ENCODE peak calls at places on chromosomes 3 and 15, in ten cellular contexts. K is transverse colon, W is NT2/D1, Q is cardiac muscle cell, L is A549, F is ascending aorta, V is esophagus muscularis mucosa, H is stomach, M is ovary, T is IMR-90. C is an unnamed sample. For H3K4me1, the result is how much of the 10 kb centered on the place peaks cover.

GRCh38 chr3:185059766-185060165 is 93.1 kb downstream of the C3orf70 start:
- DNase-seq in M (no peak), T (no peak), Q (no peak), V (peak), F (no peak), L (no peak), W (no peak), K (no peak), H (no peak), C (no peak)

GRCh38 chr15:72365844-72366243 is 10.0 kb downstream of the HEXA start:
- DNase-seq in H (no peak), W (no peak), F (no peak), L (no peak), T (no peak), V (no peak), Q (no peak), M (no peak), K (peak), C (no peak)

GRCh38 chr3:162491957-162492356 is 995.3 kb downstream of the OTOL1 start:
- DNase-seq in F (no peak), W (no peak), V (no peak), T (peak), M (no peak), K (no peak), H (no peak), Q (peak), L (peak), C (no peak)

GRCh38 chr15:43516185-43516584 is 1.2 kb upstream of the MAP1A start:
- DNase-seq in K (no peak), W (no peak), H (no peak), F (peak), V (no peak), T (no peak), L (no peak), M (peak), Q (peak), C (peak)

GRCh38 chr3:4981688-4982494 is 2.7 kb downstream of the BHLHE40 start:
- DNase-seq in F (no peak), V (no peak), K (no peak), W (no peak), T (peak), Q (peak), H (no peak), L (peak), M (no peak), C (no peak)

GRCh38 chr15:29674661-29675533 is 147.4 kb downstream of the TJP1 start:
- DNase-seq in L (peak), V (no peak), W (peak), Q (peak), K (peak), F (peak), M (peak), T (peak), H (peak), C (peak)

GRCh38 chr3:10142707-10143560 is 1.4 kb downstream of the VHL start:
- DNase-seq in W (no peak), L (peak), H (peak), Q (peak), M (peak), F (no peak), T (no peak), K (no peak), V (no peak), C (no peak)

GRCh38 chr15:57427367-57427821 is 51.1 kb downstream of the CGNL1 start:
- DNase-seq in W (peak), L (peak), V (no peak), H (no peak), T (no peak), F (peak), M (no peak), K (peak), Q (peak), C (no peak)

GRCh38 chr3:108022316-108023150 is 68.3 kb downstream of the CD47 start:
- DNase-seq in W (no peak), L (no peak), K (no peak), Q (peak), M (no peak), V (no peak), H (no peak), F (no peak), T (no peak), C (peak)

GRCh38 chr15:34927726-34928125 is 41.8 kb downstream of the AQR start:
- DNase-seq in M (no peak), W (no peak), T (no peak), K (no peak), V (no peak), F (no peak), L (peak), H (no peak), Q (peak), C (no peak)

GRCh38 chr3:10162147-10162546 is 2.6 kb upstream of the IRAK2 start:
- DNase-seq in M (no peak), K (no peak), F (no peak), V (no peak), Q (no peak), T (no peak), W (no peak), L (no peak), H (no peak), C (no peak)

GRCh38 chr3:177810162-177810623 is 612.9 kb upstream of the TBL1XR1 start:
- DNase-seq in V (no peak), T (peak), W (no peak), K (no peak), M (no peak), F (no peak), L (peak), H (no peak), Q (peak), C (no peak)

GRCh38 chr15:70505411-70505919 is 257.9 kb downstream of the UACA start:
- DNase-seq in V (no peak), T (peak), L (peak), M (peak), K (no peak), Q (peak), F (peak), W (no peak), H (no peak), C (peak)

GRCh38 chr3:86990171-86990733 is 697 bp downstream of the VGLL3 start:
- DNase-seq in T (peak), M (peak), L (peak), V (no peak), Q (no peak), K (no peak), H (peak), W (peak), F (peak), C (peak)

GRCh38 chr3:147699175-147699838 is 290.1 kb downstream of the ZIC1 start:
- DNase-seq in L (no peak), M (no peak), K (no peak), T (peak), F (no peak), W (no peak), Q (peak), V (no peak), H (no peak), C (no peak)

GRCh38 chr3:94937980-94938379 is 875.1 kb downstream of the NSUN3 start:
- DNase-seq in F (no peak), W (no peak), V (no peak), H (no peak), K (no peak), Q (no peak), T (no peak), L (no peak), M (no peak), C (no peak)

GRCh38 chr15:39869251-39869650 is 50.8 kb downstream of the GPR176 start:
- DNase-seq in W (no peak), H (no peak), K (no peak), M (no peak), Q (no peak), F (no peak), T (no peak), V (no peak), L (no peak), C (no peak)

GRCh38 chr15:49163678-49164077 is 6.4 kb upstream of the GALK2 start:
- DNase-seq in H (no peak), M (no peak), L (no peak), Q (no peak), F (no peak), K (no peak), T (peak), V (no peak), W (no peak), C (no peak)

GRCh38 chr3:175129126-175129525 is 270.0 kb downstream of the NAALADL2 start:
- DNase-seq in F (no peak), M (no peak), W (no peak), K (no peak), H (no peak), Q (peak), L (no peak), T (peak), V (no peak), C (no peak)

GRCh38 chr3:129855454-129856419 is 37.8 kb downstream of the TMCC1 start:
- DNase-seq in M (no peak), F (no peak), Q (peak), L (peak), H (no peak), T (peak), V (no peak), W (no peak), K (no peak), C (no peak)

GRCh38 chr15:19973718-19974117 is 567.9 kb downstream of the GOLGA6L6 start:
- DNase-seq in L (no peak), K (no peak), Q (no peak), T (no peak), W (peak), V (no peak), H (no peak), F (no peak), M (no peak), C (no peak)

GRCh38 chr3:190265795-190266194 is 56.5 kb downstream of the CLDN1 start:
- DNase-seq in V (no peak), H (no peak), T (peak), L (no peak), Q (peak), K (peak), F (no peak), M (no peak), W (no peak), C (no peak)

GRCh38 chr3:182760576-182761164 is 32.6 kb upstream of the ATP11B start:
- DNase-seq in L (no peak), F (no peak), M (no peak), V (no peak), K (peak), T (no peak), H (peak), Q (peak), W (no peak), C (no peak)

GRCh38 chr3:180433172-180433571 is 168.8 kb upstream of the TTC14 start:
- DNase-seq in L (no peak), H (no peak), V (no peak), W (no peak), Q (peak), M (no peak), K (no peak), T (peak), F (no peak), C (no peak)

GRCh38 chr3:13427662-13428603 is 7.8 kb upstream of the NUP210 start:
- DNase-seq in W (no peak), V (no peak), H (no peak), M (no peak), K (no peak), T (no peak), L (no peak), F (no peak), Q (no peak), C (no peak)

GRCh38 chr15:68930268-68931022 is at the start of gene SPESP1:
- DNase-seq in L (no peak), H (peak), K (peak), T (peak), F (peak), V (no peak), W (peak), M (peak), Q (peak), C (peak)

GRCh38 chr3:147613710-147614109 is 204.5 kb downstream of the ZIC1 start:
- DNase-seq in H (no peak), F (no peak), V (no peak), Q (no peak), T (no peak), L (no peak), K (no peak), M (no peak), W (no peak), C (no peak)

GRCh38 chr15:91104111-91104510 is 4.1 kb downstream of the SV2B start:
- DNase-seq in Q (no peak), K (no peak), T (no peak), M (no peak), V (no peak), H (no peak), W (no peak), L (no peak), F (no peak), C (no peak)

DNA sequence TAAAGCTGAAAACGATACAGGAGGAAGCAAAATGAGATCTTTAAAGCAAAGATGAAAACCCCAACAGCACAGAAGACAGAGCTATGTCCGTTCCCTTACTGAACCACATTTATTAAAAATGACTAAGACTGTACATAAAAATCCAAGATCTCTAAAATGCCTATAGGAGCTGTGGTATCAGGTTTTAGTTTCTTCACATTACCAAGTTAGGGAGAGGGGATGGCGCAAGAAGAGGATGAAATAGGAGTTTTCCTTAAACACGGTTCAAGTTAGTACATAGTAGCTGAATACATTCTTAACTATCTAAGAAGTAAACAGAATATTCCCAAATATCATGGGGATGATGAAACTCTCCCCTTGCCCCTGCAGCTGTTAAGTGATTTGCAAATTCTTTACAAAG is 6.3 kb downstream of the EOMES start:
- DNase-seq in H (no peak), T (no peak), K (no peak), W (no peak), L (no peak), F (no peak), M (no peak), Q (no peak), V (no peak), C (no peak)
- H3K4me1 ChIP-seq in H (under half), T (under half), K (under half), W (under half), L (under half), F (under half), M (under half), Q (under half), V (under half), C (under half)

GRCh38 chr3:46316258-46316657 is 37.7 kb upstream of the CCR2 start:
- DNase-seq in Q (no peak), M (no peak), H (no peak), T (no peak), L (no peak), W (no peak), F (no peak), V (no peak), K (no peak), C (no peak)

GRCh38 chr3:46325645-46326300 is 28.1 kb upstream of the CCR2 start:
- DNase-seq in V (no peak), K (no peak), W (no peak), H (no peak), F (no peak), T (no peak), Q (no peak), L (no peak), M (no peak), C (no peak)

GRCh38 chr3:46318207-46318606 is 35.7 kb upstream of the CCR2 start:
- DNase-seq in W (no peak), V (no peak), M (no peak), K (no peak), Q (no peak), T (no peak), H (no peak), L (no peak), F (no peak), C (no peak)

DNA sequence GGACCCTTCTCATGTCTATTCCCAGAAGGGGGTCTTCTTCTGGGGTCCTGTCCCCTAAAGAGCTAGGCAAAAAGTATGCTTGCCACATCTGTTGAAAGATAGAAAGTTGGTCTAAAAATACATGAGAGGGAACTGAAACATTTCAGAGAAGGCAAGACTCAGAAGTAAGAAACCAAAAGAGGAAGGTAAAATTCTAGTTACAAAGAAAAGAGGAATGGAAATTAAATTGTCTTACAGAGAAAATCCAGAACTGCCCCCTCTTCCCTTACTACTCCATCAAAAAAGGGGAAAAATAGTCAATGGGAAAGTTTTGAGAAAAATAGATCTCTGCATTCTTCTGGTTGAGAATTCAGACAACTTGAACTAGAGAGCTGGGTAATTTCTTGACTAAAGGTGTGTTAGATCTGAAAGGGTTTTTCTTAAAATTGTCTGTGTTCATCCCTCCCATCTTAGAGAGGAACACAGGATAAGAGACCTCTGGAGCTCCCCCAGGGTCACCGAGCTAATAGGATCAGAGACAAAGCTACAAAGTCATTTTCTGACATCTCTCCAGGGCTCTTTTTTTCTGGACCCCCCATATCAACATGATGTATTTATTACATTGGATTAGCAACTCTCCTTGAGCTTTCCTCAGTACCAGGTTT is 32.3 kb upstream of the CCR2 start:
- DNase-seq in V (no peak), W (no peak), T (no peak), Q (no peak), H (no peak), M (no peak), L (no peak), F (no peak), K (no peak), C (no peak)
- H3K4me1 ChIP-seq in V (under half), W (under half), T (under half), Q (under half), H (under half), M (under half), L (under half), F (under half), K (under half), C (under half)

DNA sequence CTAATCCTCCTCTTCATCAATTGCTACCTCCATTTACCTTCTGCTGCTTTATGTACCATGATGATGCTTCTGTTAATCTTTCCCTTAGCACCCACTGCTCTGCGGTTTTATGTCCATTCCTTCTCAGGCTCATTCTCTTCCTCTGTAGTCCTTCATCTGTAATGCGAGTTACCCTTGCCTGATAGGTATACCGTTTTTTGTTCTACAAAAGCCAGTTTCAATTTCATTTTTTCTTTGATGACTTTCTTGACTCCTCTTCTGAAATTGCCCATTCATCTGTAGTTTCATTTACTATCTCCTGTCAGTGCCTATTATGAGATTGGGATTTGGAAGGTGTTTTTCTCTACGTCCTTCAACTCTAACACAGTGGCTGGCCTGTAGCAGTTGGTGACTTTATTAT is 445.9 kb upstream of the ZNF717 start:
- DNase-seq in T (no peak), W (no peak), K (no peak), Q (no peak), F (no peak), M (no peak), H (no peak), V (no peak), L (no peak), C (no peak)
- H3K4me1 ChIP-seq in T (under half), W (under half), K (under half), Q (under half), F (under half), M (under half), H (under half), V (under half), L (under half), C (under half)

GRCh38 chr3:12347301-12347700 is 58.4 kb downstream of the PPARG start:
- DNase-seq in L (no peak), F (no peak), K (no peak), W (no peak), H (no peak), M (no peak), T (no peak), V (no peak), Q (peak), C (no peak)

GRCh38 chr3:12343091-12343494 is 54.2 kb downstream of the PPARG start:
- DNase-seq in W (no peak), Q (no peak), F (no peak), H (no peak), V (no peak), K (no peak), L (no peak), T (peak), M (no peak), C (no peak)

GRCh38 chr3:12345141-12345561 is 56.3 kb downstream of the PPARG start:
- DNase-seq in L (peak), T (peak), W (no peak), F (no peak), Q (peak), V (no peak), K (no peak), M (no peak), H (no peak), C (no peak)

GRCh38 chr3:12342151-12342550 is 53.3 kb downstream of the PPARG start:
- DNase-seq in T (no peak), L (no peak), F (no peak), M (no peak), H (no peak), W (no peak), Q (peak), V (no peak), K (no peak), C (no peak)

GRCh38 chr3:12345584-12346494 is 57.0 kb downstream of the PPARG start:
- DNase-seq in M (no peak), H (no peak), T (no peak), K (no peak), L (no peak), Q (no peak), W (no peak), F (no peak), V (no peak), C (no peak)
- H3K4me1 ChIP-seq in M (under half), H (under half), T (under half), K (under half), L (half or more), Q (under half), W (under half), F (under half), V (under half), C (under half)

C was measured in upper lobe of right lung.